ENCODE peak calls at places on chromosomes 4 and X, in four cellular contexts. A is HepG2, U is H1, Q is A549. L is an unnamed sample.

GRCh38 chrX:119398974-119399771 is at the start of gene SLC25A43:
- DNase-seq in Q (peak; percentile 67), A (no peak), U (no peak), L (peak; percentile 83)

GRCh38 chr4:212438-213174 is 88.3 kb downstream of the ZNF718 start:
- DNase-seq in Q (no peak), A (no peak), U (no peak), L (peak; percentile 43)

GRCh38 chr4:101019941-101020401 is 327.4 kb downstream of the PPP3CA start:
- DNase-seq in Q (no peak), A (peak; percentile 25), U (no peak), L (no peak)

GRCh38 chr4:21664355-21664754 is 284.2 kb downstream of the KCNIP4 start:
- DNase-seq in U (no peak), Q (no peak), A (no peak), L (no peak)

GRCh38 chr4:156977435-156978160 is 6.0 kb upstream of the PDGFC start:
- DNase-seq in A (no peak), Q (no peak), U (no peak), L (no peak)

GRCh38 chrX:41027388-41027787 is 57.9 kb upstream of the USP9X start:
- DNase-seq in U (no peak), A (no peak), Q (peak; percentile 48), L (no peak)

GRCh38 chr4:24560770-24561415 is 23.5 kb downstream of the DHX15 start:
- DNase-seq in A (no peak), U (no peak), Q (no peak), L (no peak)

GRCh38 chr4:139736257-139736626 is 70.6 kb downstream of the MGST2 start:
- DNase-seq in U (no peak), A (no peak), Q (no peak), L (no peak)

GRCh38 chrX:96372313-96373046 is 312.2 kb upstream of the DIAPH2 start:
- DNase-seq in Q (peak; percentile 17), U (no peak), A (peak; percentile 27), L (no peak)

GRCh38 chrX:118585296-118585695 is 89.7 kb downstream of the DOCK11 start:
- DNase-seq in U (no peak), A (no peak), Q (no peak), L (no peak)

GRCh38 chr4:144820706-144821105 is 174.8 kb downstream of the HHIP start:
- DNase-seq in A (no peak), U (no peak), Q (no peak), L (no peak)

GRCh38 chrX:22024577-22024976 is 7.5 kb upstream of the PHEX start:
- DNase-seq in A (no peak), U (no peak), Q (no peak), L (no peak)

GRCh38 chr4:41362647-41363383 is 106.1 kb downstream of the UCHL1 start:
- DNase-seq in A (no peak), U (peak; percentile 83), Q (no peak), L (no peak)

GRCh38 chr4:4659871-4660651 is 118.2 kb upstream of the STX18 start:
- DNase-seq in Q (peak; percentile 38), U (no peak), A (no peak), L (peak; percentile 43)

GRCh38 chr4:122783301-122784215 is 43.1 kb upstream of the FGF2 start:
- DNase-seq in Q (peak; percentile 76), U (peak; percentile 95), A (peak; percentile 37), L (no peak)

GRCh38 chr4:150318971-150319370 is 240.7 kb downstream of the DCLK2 start:
- DNase-seq in A (no peak), Q (no peak), U (no peak), L (peak; percentile 20)

GRCh38 chr4:174521800-174522182 is 497 bp downstream of the HPGD start:
- DNase-seq in A (no peak), U (no peak), Q (no peak), L (peak; percentile 13)

GRCh38 chr4:143320113-143320512 is 16.6 kb upstream of the GAB1 start:
- DNase-seq in Q (no peak), A (no peak), U (no peak), L (no peak)

GRCh38 chr4:151389316-151389715 is 19.7 kb upstream of the FHIP1A start:
- DNase-seq in U (no peak), Q (no peak), A (no peak), L (no peak)

GRCh38 chr4:26326791-26327190 is 6.0 kb downstream of the RBPJ start:
- DNase-seq in U (no peak), A (no peak), Q (no peak), L (no peak)

GRCh38 chr4:181637186-181638105 is 605.8 kb upstream of the TENM3 start:
- DNase-seq in Q (no peak), A (no peak), U (no peak), L (no peak)

GRCh38 chrX:76029385-76029784 is 143.5 kb upstream of the PBDC1 start:
- DNase-seq in A (no peak), U (no peak), Q (no peak), L (peak; percentile 46)

GRCh38 chrX:138858946-138859345 is 147.4 kb upstream of the FGF13 start:
- DNase-seq in U (no peak), A (no peak), Q (no peak), L (no peak)

GRCh38 chrX:103562801-103563200 is 22.5 kb upstream of the TCEAL4 start:
- DNase-seq in A (no peak), U (no peak), Q (no peak), L (no peak)

GRCh38 chrX:40073439-40074054 is 24.2 kb downstream of the BCOR start:
- DNase-seq in A (no peak), U (no peak), Q (no peak), L (no peak)

GRCh38 chr4:177119021-177119461 is 190.6 kb upstream of the NEIL3 start:
- DNase-seq in U (no peak), Q (no peak), A (no peak), L (no peak)

GRCh38 chr4:84324303-84324702 is 174.8 kb downstream of the NKX6-1 start:
- DNase-seq in Q (no peak), A (no peak), U (no peak), L (no peak)

GRCh38 chr4:98659106-98659592 is 738 bp upstream of the TSPAN5 start:
- DNase-seq in U (no peak), A (no peak), Q (peak; percentile 23), L (no peak)

GRCh38 chrX:35890699-35891098 is 28.8 kb upstream of the CFAP47 start:
- DNase-seq in A (peak; percentile 46), U (peak; percentile 10), Q (peak; percentile 17), L (peak; percentile 7)

GRCh38 chr4:107094332-107094731 is 58.2 kb upstream of the DKK2 start:
- DNase-seq in Q (no peak), U (no peak), A (peak; percentile 1), L (no peak)

GRCh38 chr4:152851226-152851625 is 71.5 kb downstream of the ARFIP1 start:
- DNase-seq in Q (no peak), A (no peak), U (no peak), L (no peak)

GRCh38 chr4:165974647-165975335 is 101.8 kb downstream of the TLL1 start:
- DNase-seq in Q (no peak), U (no peak), A (no peak), L (no peak)

GRCh38 chrX:67524950-67525691 is 18.7 kb upstream of the AR start:
- DNase-seq in A (no peak), U (no peak), Q (no peak), L (no peak)

GRCh38 chr4:173264245-173264959 is 69.8 kb downstream of the HMGB2 start:
- DNase-seq in A (no peak), Q (no peak), U (no peak), L (peak; percentile 30)

GRCh38 chrX:18490816-18491215 is 65.4 kb downstream of the CDKL5 start:
- DNase-seq in U (no peak), A (no peak), Q (no peak), L (no peak)

GRCh38 chrX:96685205-96686099 is 810 bp downstream of the DIAPH2 start:
- DNase-seq in U (no peak), A (peak; percentile 7), Q (no peak), L (no peak)

GRCh38 chrX:2398341-2398656 is 102.5 kb downstream of the DHRSX start:
- DNase-seq in Q (no peak), U (no peak), A (no peak), L (no peak)

GRCh38 chrX:2402361-2402690 is 98.5 kb downstream of the DHRSX start:
- DNase-seq in Q (no peak), U (no peak), A (no peak), L (no peak)

GRCh38 chrX:2401201-2401589 is 99.6 kb downstream of the DHRSX start:
- DNase-seq in A (no peak), U (no peak), Q (no peak), L (no peak)

GRCh38 chrX:2404816-2405215 is 96.0 kb downstream of the DHRSX start:
- DNase-seq in Q (no peak), A (no peak), U (no peak), L (no peak)

DNA sequence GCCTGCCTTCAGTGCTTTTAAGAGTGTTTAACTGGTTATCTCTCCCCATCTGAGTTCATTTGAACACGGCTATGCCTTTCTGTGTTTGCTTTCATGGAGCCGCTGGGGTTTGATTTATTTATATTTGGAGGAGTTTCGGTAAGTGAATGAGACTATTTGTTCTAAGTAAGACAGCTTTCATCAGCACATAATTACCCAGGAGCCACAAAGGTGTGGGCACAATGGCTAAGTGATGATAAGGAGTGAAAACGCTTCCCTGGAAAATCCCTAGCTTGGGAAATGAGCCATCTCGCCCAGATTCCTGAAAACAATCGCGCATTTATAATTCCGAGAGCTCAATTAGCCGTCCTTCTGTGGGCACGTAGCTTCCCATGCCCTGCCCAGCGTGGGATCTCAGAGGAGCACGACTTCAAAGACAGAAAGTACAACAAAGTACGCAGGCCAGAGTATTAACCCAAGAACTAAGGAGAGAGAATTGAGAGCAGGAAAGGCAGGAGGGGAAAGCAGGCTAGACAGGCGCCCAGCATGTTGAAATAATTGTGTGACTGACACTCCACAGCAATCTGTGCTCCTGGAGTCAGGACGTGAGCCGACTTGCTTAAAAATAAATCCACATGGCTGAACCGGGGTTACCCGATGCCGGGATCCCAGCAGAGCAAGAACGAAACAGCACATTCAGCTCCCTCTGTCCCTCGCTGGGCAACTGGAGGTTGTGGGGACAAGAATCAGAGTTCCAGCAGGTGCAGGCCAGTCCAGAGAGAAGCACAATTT is 99.0 kb downstream of the DHRSX start:
- DNase-seq in U (no peak), Q (no peak), A (peak; percentile 94), L (no peak)
- TF ChIP-seq PHF8 in U (no peak), Q (no peak), A (no peak), L (no peak)

GRCh38 chrX:110561036-110561435 is 202.4 kb downstream of the RTL9 start:
- DNase-seq in U (no peak), Q (no peak), A (no peak), L (no peak)
- TF ChIP-seq PHF8 in U (no peak), Q (no peak), A (no peak), L (no peak)

DNA sequence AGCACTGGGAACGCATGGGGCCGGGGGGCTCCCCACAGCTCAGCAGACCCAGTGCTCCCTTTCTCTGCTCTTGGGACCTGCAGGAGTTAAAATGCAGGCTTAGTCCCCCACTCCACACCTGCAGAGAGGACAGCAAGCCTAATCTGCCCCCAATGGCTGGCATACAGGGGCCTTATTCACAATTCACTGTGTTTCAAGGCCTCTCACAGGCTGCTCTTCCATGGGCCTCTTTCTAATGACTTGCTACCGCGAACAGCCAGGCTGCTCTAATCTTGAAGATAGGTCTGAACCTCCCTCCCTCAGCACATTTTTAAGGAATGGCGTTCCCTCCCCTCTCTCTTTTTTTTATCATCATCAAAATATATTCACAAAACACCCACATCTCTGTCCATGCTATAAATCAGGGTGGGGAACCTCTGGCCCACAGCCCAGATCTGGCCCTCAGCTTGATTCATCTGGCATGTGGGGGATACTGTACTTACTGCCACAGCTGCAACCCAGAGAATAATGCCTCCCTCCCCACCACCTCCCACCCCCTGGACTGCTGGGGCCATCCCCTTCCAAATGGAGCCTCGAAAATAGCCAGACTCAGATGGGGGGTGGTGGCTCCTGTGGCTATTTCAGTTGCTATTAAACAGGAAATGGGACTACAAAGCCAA is 76.2 kb upstream of the PLAC1 start:
- DNase-seq in A (no peak), Q (no peak), U (no peak), L (no peak)
- TF ChIP-seq PHF8 in A (no peak), Q (no peak), U (no peak), L (no peak)

GRCh38 chr4:2786152-2786671 is 6.7 kb upstream of the SH3BP2 start:
- DNase-seq in A (no peak), U (no peak), Q (no peak), L (no peak)
- TF ChIP-seq PHF8 in A (no peak), U (no peak), Q (no peak), L (no peak)